ENCODE peak calls at places on chromosome 5, in four cellular contexts. J is GM12878, Z is SK-N-SH, G is K562. A is an unnamed sample.

GRCh38 chr5:154260860-154261235 is 70.3 kb downstream of the GALNT10 start:
- DNase-seq in J (no peak), Z (no peak), G (no peak), A (no peak)

GRCh38 chr5:150139334-150139733 is 16.3 kb downstream of the PDGFRB start:
- DNase-seq in J (no peak), Z (no peak), G (no peak), A (no peak)

GRCh38 chr5:152246401-152246800 is 158.7 kb downstream of the NMUR2 start:
- DNase-seq in J (no peak), Z (no peak), G (no peak), A (peak)

GRCh38 chr5:65539827-65540226 is 23.1 kb downstream of the CENPK start:
- DNase-seq in J (no peak), Z (no peak), G (peak), A (no peak)

GRCh38 chr5:181241393-181241975 is 2.2 kb downstream of the RACK1 start:
- DNase-seq in J (no peak), Z (peak), G (no peak), A (peak)

GRCh38 chr5:158590936-158591863 is 508.5 kb downstream of the EBF1 start:
- DNase-seq in J (no peak), Z (peak), G (no peak), A (no peak)

GRCh38 chr5:73393606-73394489 is 54.7 kb downstream of the FOXD1 start:
- DNase-seq in J (no peak), Z (no peak), G (no peak), A (no peak)

GRCh38 chr5:34869256-34869655 is 30.3 kb downstream of the TTC23L start:
- DNase-seq in J (no peak), Z (no peak), G (no peak), A (no peak)

GRCh38 chr5:402615-403359 is 40.2 kb upstream of the EXOC3 start:
- DNase-seq in J (peak), Z (no peak), G (no peak), A (no peak)

GRCh38 chr5:138664276-138664943 is 88.8 kb upstream of the CTNNA1 start:
- DNase-seq in J (no peak), Z (no peak), G (no peak), A (no peak)

GRCh38 chr5:69416180-69416579 is 1.3 kb downstream of the MARVELD2 start:
- DNase-seq in J (no peak), Z (no peak), G (no peak), A (no peak)

GRCh38 chr5:68277427-68277826 is 61.9 kb downstream of the PIK3R1 start:
- DNase-seq in J (no peak), Z (no peak), G (no peak), A (no peak)

GRCh38 chr5:89268460-89268859 is 385.5 kb upstream of the MEF2C start:
- DNase-seq in J (peak), Z (no peak), G (no peak), A (no peak)

GRCh38 chr5:128800377-128800776 is 164.9 kb upstream of the SLC27A6 start:
- DNase-seq in J (no peak), Z (no peak), G (no peak), A (no peak)

GRCh38 chr5:1134478-1134877 is 22.6 kb upstream of the SLC12A7 start:
- DNase-seq in J (peak), Z (no peak), G (no peak), A (peak)

GRCh38 chr5:9387879-9388278 is 158.0 kb downstream of the SEMA5A start:
- DNase-seq in J (no peak), Z (no peak), G (no peak), A (no peak)

GRCh38 chr5:132688536-132689409 is 15.0 kb downstream of the IL4 start:
- DNase-seq in J (no peak), Z (no peak), G (no peak), A (no peak)

GRCh38 chr5:100904259-100904822 is 1.3 kb upstream of the ST8SIA4 start:
- DNase-seq in J (no peak), Z (no peak), G (no peak), A (no peak)

GRCh38 chr5:132765311-132766019 is 11.6 kb downstream of the SEPTIN8 start:
- DNase-seq in J (no peak), Z (no peak), G (no peak), A (no peak)

GRCh38 chr5:57675236-57675635 is 192.6 kb upstream of the ACTBL2 start:
- DNase-seq in J (no peak), Z (no peak), G (no peak), A (no peak)

GRCh38 chr5:150181035-150181434 is 8.8 kb upstream of the SLC6A7 start:
- DNase-seq in J (no peak), Z (no peak), G (no peak), A (no peak)

GRCh38 chr5:132221781-132222648 is 5.6 kb downstream of the P4HA2 start:
- DNase-seq in J (no peak), Z (no peak), G (no peak), A (no peak)

GRCh38 chr5:18745988-18746615 is 1111.8 kb downstream of the TAF11L14 start:
- DNase-seq in J (peak), Z (peak), G (peak), A (peak)

GRCh38 chr5:77310494-77311216 is 100.2 kb downstream of the PDE8B start:
- DNase-seq in J (no peak), Z (no peak), G (no peak), A (no peak)

GRCh38 chr5:35908266-35908665 is 30.2 kb downstream of the CAPSL start:
- DNase-seq in J (no peak), Z (no peak), G (no peak), A (no peak)

GRCh38 chr5:154055225-154055624 is 16.5 kb downstream of the MFAP3 start:
- DNase-seq in J (no peak), Z (no peak), G (no peak), A (no peak)

GRCh38 chr5:38543074-38543473 is 13.4 kb downstream of the LIFR start:
- DNase-seq in J (no peak), Z (no peak), G (no peak), A (no peak)

GRCh38 chr5:115932991-115933390 is 29.3 kb upstream of the LVRN start:
- DNase-seq in J (no peak), Z (no peak), G (no peak), A (no peak)

GRCh38 chr5:179407191-179408175 is 62.2 kb upstream of the ADAMTS2 start:
- DNase-seq in J (no peak), Z (peak), G (no peak), A (no peak)

GRCh38 chr5:131999471-131999931 is 12.0 kb downstream of the ACSL6 start:
- DNase-seq in J (no peak), Z (peak), G (no peak), A (no peak)

GRCh38 chr5:41253109-41253508 is 39.8 kb upstream of the C6 start:
- DNase-seq in J (no peak), Z (no peak), G (no peak), A (no peak)

GRCh38 chr5:142491260-142491659 is 166.4 kb upstream of the SPRY4 start:
- DNase-seq in J (no peak), Z (no peak), G (no peak), A (no peak)

DNA sequence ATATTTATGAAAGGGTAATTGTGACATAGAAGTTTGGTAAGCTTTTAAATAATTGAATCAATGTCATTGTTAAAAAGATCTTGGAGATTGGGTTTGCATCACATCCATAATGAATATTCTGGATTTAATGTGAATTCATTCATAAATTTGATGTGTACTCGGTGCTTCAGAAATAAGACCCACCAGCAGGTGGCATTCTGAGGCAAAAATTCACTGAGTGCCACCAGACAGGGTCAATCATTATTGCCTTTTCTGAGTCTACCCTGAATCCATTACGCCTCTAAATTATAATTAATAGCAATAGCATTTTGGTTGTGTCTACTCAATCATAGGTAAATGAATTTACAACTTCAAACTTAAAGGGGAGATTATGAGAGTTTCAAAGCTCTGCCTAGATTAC is 1.0 kb downstream of the TRPC7 start:
- DNase-seq in J (no peak), Z (peak), G (peak), A (no peak)
- TF ChIP-seq NFIC in J (no peak), Z (no peak), G (no peak), A (no peak)

GRCh38 chr5:92909545-92909962 is 671.5 kb downstream of the NR2F1-AS1 start:
- DNase-seq in J (no peak), Z (peak), G (no peak), A (peak)
- H2AFZ ChIP-seq in J (no peak), Z (no peak), G (no peak), A (no peak)

GRCh38 chr5:25516136-25516535 is 871.4 kb upstream of the CDH10 start:
- DNase-seq in J (no peak), Z (no peak), G (no peak), A (no peak)
- TF ChIP-seq NFIC in J (no peak), Z (no peak), G (no peak), A (no peak)

GRCh38 chr5:173781432-173781825 is 106.7 kb upstream of the CPEB4 start:
- DNase-seq in J (no peak), Z (no peak), G (no peak), A (peak)

GRCh38 chr5:173781826-173782670 is 106.1 kb upstream of the CPEB4 start:
- DNase-seq in J (peak), Z (peak), G (peak), A (no peak)

GRCh38 chr5:173785421-173785820 is 102.7 kb upstream of the CPEB4 start:
- DNase-seq in J (no peak), Z (no peak), G (peak), A (no peak)

GRCh38 chr5:173780356-173781234 is 107.6 kb upstream of the CPEB4 start:
- DNase-seq in J (no peak), Z (no peak), G (no peak), A (no peak)

GRCh38 chr5:173782671-173783101 is 105.5 kb upstream of the CPEB4 start:
- DNase-seq in J (no peak), Z (no peak), G (peak), A (no peak)
- H2AFZ ChIP-seq in J (peak), Z (peak), G (peak), A (no peak)

DNA sequence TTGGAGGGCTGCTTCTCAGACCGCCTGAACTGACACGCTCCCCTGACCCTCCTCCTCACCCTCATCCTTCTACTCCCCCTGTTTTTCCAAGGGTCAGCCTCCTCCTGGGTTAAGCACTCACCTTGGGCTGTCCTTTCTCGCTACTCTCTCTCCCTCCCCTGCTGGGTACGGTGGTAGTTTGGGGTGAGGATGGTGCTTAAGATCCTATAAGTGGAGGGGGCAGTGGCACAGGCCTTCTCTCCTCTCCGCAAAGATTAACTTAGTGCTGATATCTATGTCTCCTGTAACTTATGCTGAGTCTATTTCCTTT is 159.7 kb downstream of the SNCAIP start:
- DNase-seq in J (no peak), Z (no peak), G (no peak), A (no peak)
- TF ChIP-seq NFIC in J (no peak), Z (no peak), G (no peak), A (no peak)

GRCh38 chr5:169789417-169789816 is 152.3 kb downstream of the DOCK2 start:
- DNase-seq in J (no peak), Z (no peak), G (no peak), A (no peak)

GRCh38 chr5:169785731-169786130 is 148.7 kb downstream of the DOCK2 start:
- DNase-seq in J (no peak), Z (no peak), G (no peak), A (no peak)

GRCh38 chr5:169788168-169788567 is 151.1 kb downstream of the DOCK2 start:
- DNase-seq in J (no peak), Z (no peak), G (no peak), A (no peak)

GRCh38 chr5:169781452-169782345 is 144.6 kb downstream of the DOCK2 start:
- DNase-seq in J (no peak), Z (no peak), G (peak), A (no peak)

DNA sequence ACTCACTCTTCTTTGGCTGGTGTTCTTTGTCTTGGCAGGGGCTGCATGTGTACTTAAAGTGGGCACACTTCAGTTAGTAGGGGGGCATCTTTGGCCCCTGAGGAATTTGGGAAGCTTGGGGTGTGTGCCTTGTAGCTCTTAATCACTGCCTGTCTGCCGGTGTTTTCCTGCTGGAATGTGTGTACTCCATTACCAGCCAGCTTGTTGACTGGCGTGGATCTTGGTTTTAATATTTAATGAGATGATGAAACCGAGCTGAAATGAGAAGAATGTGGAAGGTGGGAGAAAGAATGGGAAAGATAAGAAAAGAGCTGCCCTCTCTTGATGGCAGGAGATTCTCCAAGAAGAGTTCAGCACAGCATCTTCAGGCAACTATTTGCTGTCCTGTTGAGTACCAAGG is 149.1 kb downstream of the DOCK2 start:
- DNase-seq in J (no peak), Z (no peak), G (no peak), A (no peak)
- H2AFZ ChIP-seq in J (no peak), Z (peak), G (no peak), A (no peak)

DNA sequence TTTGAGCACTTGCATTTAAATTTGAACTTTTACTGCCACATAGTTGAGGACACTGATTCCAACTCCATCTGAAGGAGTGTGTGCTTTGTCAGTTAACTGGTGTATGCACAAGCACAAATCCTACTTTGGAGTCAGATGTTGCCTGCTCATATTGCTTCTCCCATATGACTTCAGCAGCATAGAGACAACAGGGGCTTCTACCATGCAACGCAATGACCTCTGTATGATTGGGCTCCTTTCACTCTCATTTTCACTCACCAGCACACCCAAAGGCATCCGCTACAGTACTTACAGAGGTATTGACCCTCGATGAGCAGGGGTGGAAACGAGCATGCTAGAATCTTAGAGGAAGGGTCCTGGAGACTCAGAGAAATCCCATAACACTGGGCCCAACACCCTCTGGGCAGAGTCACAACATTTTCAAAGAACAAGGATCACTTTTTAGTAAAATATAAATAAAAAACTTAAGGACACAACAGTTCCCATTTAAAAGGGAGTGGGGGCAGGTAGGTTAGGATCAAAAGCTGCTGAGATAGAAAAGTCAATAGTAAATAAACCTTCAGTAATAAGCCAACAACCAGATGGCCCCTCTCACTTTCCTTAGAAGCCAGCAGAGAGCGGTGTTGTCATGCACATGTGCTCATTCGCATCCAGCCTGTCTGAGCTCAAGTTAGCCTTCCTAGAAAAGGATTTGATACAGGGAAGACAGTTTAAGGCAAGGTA is 203.8 kb downstream of the SNCAIP start:
- DNase-seq in J (no peak), Z (peak), G (peak), A (peak)
- TF ChIP-seq NFIC in J (no peak), Z (no peak), G (no peak), A (no peak)

A was measured in HepG2.